ENCODE peak calls at places on chromosomes 13 and 19, in nine cellular contexts. One of them, this sample, is unnamed.

GRCh38 chr19:18057557-18057956 is 29.2 kb downstream of the IL12RB1 start:
- DNase-seq in NAMALWA: no peak
- DNase-seq in NCI-H1436: no peak
- DNase-seq in SW480: no peak
- DNase-seq in HFF-Myc: no peak
- DNase-seq in lung: no peak
- DNase-seq in stimulated activated CD8-positive, alpha-beta memory T cell treated with anti-CD3 and anti-CD28 coated beads, Interleukin-4, amount 100 ng/mL, for 24 hours: no peak
- DNase-seq in left colon: no peak
- DNase-seq in caudate nucleus: peak
- DNase-seq in this sample: no peak

GRCh38 chr19:30492581-30492980 is 120.4 kb downstream of the ZNF536 start:
- DNase-seq in NAMALWA: no peak
- DNase-seq in NCI-H1436: peak
- DNase-seq in SW480: peak
- DNase-seq in HFF-Myc: no peak
- DNase-seq in lung: no peak
- DNase-seq in stimulated activated CD8-positive, alpha-beta memory T cell treated with anti-CD3 and anti-CD28 coated beads, Interleukin-4, amount 100 ng/mL, for 24 hours: no peak
- DNase-seq in left colon: no peak
- DNase-seq in caudate nucleus: no peak
- DNase-seq in this sample: peak

GRCh38 chr19:19418548-19419260 is 13.2 kb downstream of the GATAD2A start:
- DNase-seq in NAMALWA: no peak
- DNase-seq in NCI-H1436: no peak
- DNase-seq in SW480: no peak
- DNase-seq in HFF-Myc: no peak
- DNase-seq in lung: no peak
- DNase-seq in stimulated activated CD8-positive, alpha-beta memory T cell treated with anti-CD3 and anti-CD28 coated beads, Interleukin-4, amount 100 ng/mL, for 24 hours: no peak
- DNase-seq in left colon: no peak
- DNase-seq in caudate nucleus: no peak
- DNase-seq in this sample: no peak

GRCh38 chr19:10259162-10259905 is 7.3 kb downstream of the MRPL4 start:
- DNase-seq in NAMALWA: peak
- DNase-seq in NCI-H1436: peak
- DNase-seq in SW480: peak
- DNase-seq in HFF-Myc: peak
- DNase-seq in lung: peak
- DNase-seq in stimulated activated CD8-positive, alpha-beta memory T cell treated with anti-CD3 and anti-CD28 coated beads, Interleukin-4, amount 100 ng/mL, for 24 hours: peak
- DNase-seq in left colon: peak
- DNase-seq in caudate nucleus: peak
- DNase-seq in this sample: peak

GRCh38 chr13:102571075-102571474 is 25.7 kb upstream of the TPP2 start:
- DNase-seq in NAMALWA: peak
- DNase-seq in NCI-H1436: no peak
- DNase-seq in SW480: no peak
- DNase-seq in HFF-Myc: no peak
- DNase-seq in lung: no peak
- DNase-seq in stimulated activated CD8-positive, alpha-beta memory T cell treated with anti-CD3 and anti-CD28 coated beads, Interleukin-4, amount 100 ng/mL, for 24 hours: no peak
- DNase-seq in left colon: no peak
- DNase-seq in caudate nucleus: no peak
- DNase-seq in this sample: no peak

GRCh38 chr13:20140487-20140886 is 20.4 kb downstream of the GJA3 start:
- DNase-seq in NAMALWA: no peak
- DNase-seq in NCI-H1436: no peak
- DNase-seq in SW480: no peak
- DNase-seq in HFF-Myc: no peak
- DNase-seq in lung: no peak
- DNase-seq in stimulated activated CD8-positive, alpha-beta memory T cell treated with anti-CD3 and anti-CD28 coated beads, Interleukin-4, amount 100 ng/mL, for 24 hours: no peak
- DNase-seq in left colon: no peak
- DNase-seq in caudate nucleus: no peak
- DNase-seq in this sample: no peak

GRCh38 chr13:91659583-91660415 is 261.4 kb downstream of the GPC5 start:
- DNase-seq in NAMALWA: no peak
- DNase-seq in NCI-H1436: no peak
- DNase-seq in SW480: no peak
- DNase-seq in HFF-Myc: no peak
- DNase-seq in lung: no peak
- DNase-seq in stimulated activated CD8-positive, alpha-beta memory T cell treated with anti-CD3 and anti-CD28 coated beads, Interleukin-4, amount 100 ng/mL, for 24 hours: no peak
- DNase-seq in left colon: no peak
- DNase-seq in caudate nucleus: no peak
- DNase-seq in this sample: peak

GRCh38 chr13:112899618-112900600 is 69.1 kb upstream of the MCF2L start:
- DNase-seq in NAMALWA: no peak
- DNase-seq in NCI-H1436: no peak
- DNase-seq in SW480: no peak
- DNase-seq in HFF-Myc: no peak
- DNase-seq in lung: no peak
- DNase-seq in stimulated activated CD8-positive, alpha-beta memory T cell treated with anti-CD3 and anti-CD28 coated beads, Interleukin-4, amount 100 ng/mL, for 24 hours: no peak
- DNase-seq in left colon: peak
- DNase-seq in caudate nucleus: no peak
- DNase-seq in this sample: no peak

GRCh38 chr13:75725784-75726183 is 89.7 kb downstream of the LMO7 start:
- DNase-seq in NAMALWA: no peak
- DNase-seq in NCI-H1436: no peak
- DNase-seq in SW480: no peak
- DNase-seq in HFF-Myc: no peak
- DNase-seq in lung: no peak
- DNase-seq in stimulated activated CD8-positive, alpha-beta memory T cell treated with anti-CD3 and anti-CD28 coated beads, Interleukin-4, amount 100 ng/mL, for 24 hours: no peak
- DNase-seq in left colon: no peak
- DNase-seq in caudate nucleus: no peak
- DNase-seq in this sample: no peak

GRCh38 chr19:38388310-38389100 is at the start of gene SPRED3:
- DNase-seq in NAMALWA: no peak
- DNase-seq in NCI-H1436: peak
- DNase-seq in SW480: peak
- DNase-seq in HFF-Myc: no peak
- DNase-seq in lung: no peak
- DNase-seq in stimulated activated CD8-positive, alpha-beta memory T cell treated with anti-CD3 and anti-CD28 coated beads, Interleukin-4, amount 100 ng/mL, for 24 hours: no peak
- DNase-seq in left colon: no peak
- DNase-seq in caudate nucleus: peak
- DNase-seq in this sample: peak

GRCh38 chr13:40780822-40781401 is 8.5 kb upstream of the SLC25A15 start:
- DNase-seq in NAMALWA: no peak
- DNase-seq in NCI-H1436: no peak
- DNase-seq in SW480: peak
- DNase-seq in HFF-Myc: no peak
- DNase-seq in lung: no peak
- DNase-seq in stimulated activated CD8-positive, alpha-beta memory T cell treated with anti-CD3 and anti-CD28 coated beads, Interleukin-4, amount 100 ng/mL, for 24 hours: no peak
- DNase-seq in left colon: no peak
- DNase-seq in caudate nucleus: no peak
- DNase-seq in this sample: no peak

GRCh38 chr13:98451676-98452105 is 125.2 kb downstream of the STK24 start:
- DNase-seq in NAMALWA: no peak
- DNase-seq in NCI-H1436: no peak
- DNase-seq in SW480: no peak
- DNase-seq in HFF-Myc: no peak
- DNase-seq in lung: no peak
- DNase-seq in stimulated activated CD8-positive, alpha-beta memory T cell treated with anti-CD3 and anti-CD28 coated beads, Interleukin-4, amount 100 ng/mL, for 24 hours: no peak
- DNase-seq in left colon: peak
- DNase-seq in caudate nucleus: peak
- DNase-seq in this sample: no peak

GRCh38 chr13:95547531-95548167 is 4.9 kb upstream of the CLDN10 start:
- DNase-seq in NAMALWA: no peak
- DNase-seq in NCI-H1436: no peak
- DNase-seq in SW480: no peak
- DNase-seq in HFF-Myc: no peak
- DNase-seq in lung: no peak
- DNase-seq in stimulated activated CD8-positive, alpha-beta memory T cell treated with anti-CD3 and anti-CD28 coated beads, Interleukin-4, amount 100 ng/mL, for 24 hours: no peak
- DNase-seq in left colon: no peak
- DNase-seq in caudate nucleus: no peak
- DNase-seq in this sample: no peak

GRCh38 chr19:485583-486236 is 10.6 kb upstream of the MADCAM1 start:
- DNase-seq in NAMALWA: no peak
- DNase-seq in NCI-H1436: peak
- DNase-seq in SW480: peak
- DNase-seq in HFF-Myc: no peak
- DNase-seq in lung: no peak
- DNase-seq in stimulated activated CD8-positive, alpha-beta memory T cell treated with anti-CD3 and anti-CD28 coated beads, Interleukin-4, amount 100 ng/mL, for 24 hours: no peak
- DNase-seq in left colon: no peak
- DNase-seq in caudate nucleus: peak
- DNase-seq in this sample: peak

GRCh38 chr19:3003046-3003445 is 25.7 kb downstream of the TLE6 start:
- DNase-seq in NAMALWA: no peak
- DNase-seq in NCI-H1436: no peak
- DNase-seq in SW480: no peak
- DNase-seq in HFF-Myc: no peak
- DNase-seq in lung: no peak
- DNase-seq in stimulated activated CD8-positive, alpha-beta memory T cell treated with anti-CD3 and anti-CD28 coated beads, Interleukin-4, amount 100 ng/mL, for 24 hours: no peak
- DNase-seq in left colon: no peak
- DNase-seq in caudate nucleus: no peak
- DNase-seq in this sample: no peak

GRCh38 chr19:12656899-12657571 is 9.5 kb downstream of the MAN2B1 start:
- DNase-seq in NAMALWA: peak
- DNase-seq in NCI-H1436: no peak
- DNase-seq in SW480: no peak
- DNase-seq in HFF-Myc: no peak
- DNase-seq in lung: no peak
- DNase-seq in stimulated activated CD8-positive, alpha-beta memory T cell treated with anti-CD3 and anti-CD28 coated beads, Interleukin-4, amount 100 ng/mL, for 24 hours: no peak
- DNase-seq in left colon: no peak
- DNase-seq in caudate nucleus: no peak
- DNase-seq in this sample: no peak

GRCh38 chr13:66577358-66577757 is 652.8 kb downstream of the PCDH9 start:
- DNase-seq in NAMALWA: no peak
- DNase-seq in NCI-H1436: no peak
- DNase-seq in SW480: no peak
- DNase-seq in HFF-Myc: no peak
- DNase-seq in lung: no peak
- DNase-seq in stimulated activated CD8-positive, alpha-beta memory T cell treated with anti-CD3 and anti-CD28 coated beads, Interleukin-4, amount 100 ng/mL, for 24 hours: no peak
- DNase-seq in left colon: no peak
- DNase-seq in caudate nucleus: no peak
- DNase-seq in this sample: no peak

GRCh38 chr13:95452376-95452775 is 100.1 kb upstream of the CLDN10 start:
- DNase-seq in NAMALWA: no peak
- DNase-seq in NCI-H1436: no peak
- DNase-seq in SW480: no peak
- DNase-seq in HFF-Myc: no peak
- DNase-seq in lung: no peak
- DNase-seq in stimulated activated CD8-positive, alpha-beta memory T cell treated with anti-CD3 and anti-CD28 coated beads, Interleukin-4, amount 100 ng/mL, for 24 hours: no peak
- DNase-seq in left colon: no peak
- DNase-seq in caudate nucleus: no peak
- DNase-seq in this sample: no peak

GRCh38 chr13:110746443-110746842 is 32.9 kb downstream of the ING1 start:
- DNase-seq in NAMALWA: no peak
- DNase-seq in NCI-H1436: no peak
- DNase-seq in SW480: no peak
- DNase-seq in HFF-Myc: no peak
- DNase-seq in lung: no peak
- DNase-seq in stimulated activated CD8-positive, alpha-beta memory T cell treated with anti-CD3 and anti-CD28 coated beads, Interleukin-4, amount 100 ng/mL, for 24 hours: no peak
- DNase-seq in left colon: no peak
- DNase-seq in caudate nucleus: no peak
- DNase-seq in this sample: no peak

GRCh38 chr13:42832341-42833153 is 51.2 kb downstream of the FAM216B start:
- DNase-seq in NAMALWA: no peak
- DNase-seq in NCI-H1436: no peak
- DNase-seq in SW480: no peak
- DNase-seq in HFF-Myc: peak
- DNase-seq in lung: no peak
- DNase-seq in stimulated activated CD8-positive, alpha-beta memory T cell treated with anti-CD3 and anti-CD28 coated beads, Interleukin-4, amount 100 ng/mL, for 24 hours: no peak
- DNase-seq in left colon: no peak
- DNase-seq in caudate nucleus: no peak
- DNase-seq in this sample: no peak

GRCh38 chr19:55672418-55672817 is 2.6 kb upstream of the EPN1 start:
- DNase-seq in NAMALWA: no peak
- DNase-seq in NCI-H1436: no peak
- DNase-seq in SW480: no peak
- DNase-seq in HFF-Myc: no peak
- DNase-seq in lung: no peak
- DNase-seq in stimulated activated CD8-positive, alpha-beta memory T cell treated with anti-CD3 and anti-CD28 coated beads, Interleukin-4, amount 100 ng/mL, for 24 hours: no peak
- DNase-seq in left colon: no peak
- DNase-seq in caudate nucleus: no peak
- DNase-seq in this sample: no peak

GRCh38 chr19:55486971-55487883 is 1.0 kb upstream of the SSC5D start:
- DNase-seq in NAMALWA: no peak
- DNase-seq in NCI-H1436: no peak
- DNase-seq in SW480: peak
- DNase-seq in HFF-Myc: peak
- DNase-seq in lung: no peak
- DNase-seq in stimulated activated CD8-positive, alpha-beta memory T cell treated with anti-CD3 and anti-CD28 coated beads, Interleukin-4, amount 100 ng/mL, for 24 hours: peak
- DNase-seq in left colon: peak
- DNase-seq in caudate nucleus: no peak
- DNase-seq in this sample: no peak

GRCh38 chr13:57630661-57631606 is 610 bp upstream of the PCDH17 start:
- DNase-seq in NAMALWA: no peak
- DNase-seq in NCI-H1436: no peak
- DNase-seq in SW480: no peak
- DNase-seq in HFF-Myc: no peak
- DNase-seq in lung: no peak
- DNase-seq in stimulated activated CD8-positive, alpha-beta memory T cell treated with anti-CD3 and anti-CD28 coated beads, Interleukin-4, amount 100 ng/mL, for 24 hours: no peak
- DNase-seq in left colon: no peak
- DNase-seq in caudate nucleus: peak
- DNase-seq in this sample: peak

GRCh38 chr13:87080100-87080779 is 590.9 kb upstream of the SLITRK5 start:
- DNase-seq in NAMALWA: no peak
- DNase-seq in NCI-H1436: no peak
- DNase-seq in SW480: no peak
- DNase-seq in HFF-Myc: no peak
- DNase-seq in lung: no peak
- DNase-seq in stimulated activated CD8-positive, alpha-beta memory T cell treated with anti-CD3 and anti-CD28 coated beads, Interleukin-4, amount 100 ng/mL, for 24 hours: no peak
- DNase-seq in left colon: no peak
- DNase-seq in caudate nucleus: no peak
- DNase-seq in this sample: peak

GRCh38 chr19:54188224-54188871 is 1.0 kb downstream of the MBOAT7 start:
- DNase-seq in NAMALWA: peak
- DNase-seq in NCI-H1436: no peak
- DNase-seq in SW480: no peak
- DNase-seq in HFF-Myc: no peak
- DNase-seq in lung: peak
- DNase-seq in stimulated activated CD8-positive, alpha-beta memory T cell treated with anti-CD3 and anti-CD28 coated beads, Interleukin-4, amount 100 ng/mL, for 24 hours: no peak
- DNase-seq in left colon: peak
- DNase-seq in caudate nucleus: no peak
- DNase-seq in this sample: no peak

GRCh38 chr19:52343548-52343947 is 7.5 kb downstream of the ZNF610 start:
- DNase-seq in NAMALWA: peak
- DNase-seq in NCI-H1436: no peak
- DNase-seq in SW480: peak
- DNase-seq in HFF-Myc: no peak
- DNase-seq in lung: peak
- DNase-seq in stimulated activated CD8-positive, alpha-beta memory T cell treated with anti-CD3 and anti-CD28 coated beads, Interleukin-4, amount 100 ng/mL, for 24 hours: peak
- DNase-seq in left colon: no peak
- DNase-seq in caudate nucleus: peak
- DNase-seq in this sample: peak

GRCh38 chr19:58558066-58558622 is at the start of gene UBE2M:
- DNase-seq in NAMALWA: peak
- DNase-seq in NCI-H1436: no peak
- DNase-seq in SW480: peak
- DNase-seq in HFF-Myc: no peak
- DNase-seq in lung: peak
- DNase-seq in stimulated activated CD8-positive, alpha-beta memory T cell treated with anti-CD3 and anti-CD28 coated beads, Interleukin-4, amount 100 ng/mL, for 24 hours: no peak
- DNase-seq in left colon: peak
- DNase-seq in caudate nucleus: no peak
- DNase-seq in this sample: no peak

GRCh38 chr13:43767351-43767901 is 19.3 kb downstream of the ENOX1 start:
- DNase-seq in NAMALWA: no peak
- DNase-seq in NCI-H1436: no peak
- DNase-seq in SW480: no peak
- DNase-seq in HFF-Myc: no peak
- DNase-seq in lung: no peak
- DNase-seq in stimulated activated CD8-positive, alpha-beta memory T cell treated with anti-CD3 and anti-CD28 coated beads, Interleukin-4, amount 100 ng/mL, for 24 hours: no peak
- DNase-seq in left colon: peak
- DNase-seq in caudate nucleus: no peak
- DNase-seq in this sample: peak

GRCh38 chr19:43684326-43684725 is 14.4 kb upstream of the PLAUR start:
- DNase-seq in NAMALWA: no peak
- DNase-seq in NCI-H1436: no peak
- DNase-seq in SW480: no peak
- DNase-seq in HFF-Myc: no peak
- DNase-seq in lung: no peak
- DNase-seq in stimulated activated CD8-positive, alpha-beta memory T cell treated with anti-CD3 and anti-CD28 coated beads, Interleukin-4, amount 100 ng/mL, for 24 hours: no peak
- DNase-seq in left colon: no peak
- DNase-seq in caudate nucleus: no peak
- DNase-seq in this sample: no peak

GRCh38 chr19:50415661-50416033 is 3.1 kb upstream of the SPIB start:
- DNase-seq in NAMALWA: peak
- DNase-seq in NCI-H1436: no peak
- DNase-seq in SW480: no peak
- DNase-seq in HFF-Myc: no peak
- DNase-seq in lung: no peak
- DNase-seq in stimulated activated CD8-positive, alpha-beta memory T cell treated with anti-CD3 and anti-CD28 coated beads, Interleukin-4, amount 100 ng/mL, for 24 hours: no peak
- DNase-seq in left colon: peak
- DNase-seq in caudate nucleus: no peak
- DNase-seq in this sample: no peak

GRCh38 chr19:40592170-40592569 is 9.0 kb upstream of the LTBP4 start:
- DNase-seq in NAMALWA: peak
- DNase-seq in NCI-H1436: peak
- DNase-seq in SW480: peak
- DNase-seq in HFF-Myc: no peak
- DNase-seq in lung: no peak
- DNase-seq in stimulated activated CD8-positive, alpha-beta memory T cell treated with anti-CD3 and anti-CD28 coated beads, Interleukin-4, amount 100 ng/mL, for 24 hours: no peak
- DNase-seq in left colon: no peak
- DNase-seq in caudate nucleus: peak
- DNase-seq in this sample: peak